ENCODE peak calls at places on chromosomes 1 and 21, in five cellular contexts. D is HCT116, Y is OCI-LY7, H is MM.1S, A is GM23338. Z is an unnamed sample.

GRCh38 chr1:1137256-1138045 is 21.6 kb upstream of the C1orf159 start:
- DNase-seq in D (no peak), Y (peak), H (peak), A (no peak), Z (no peak)

GRCh38 chr21:32392880-32393676 is at the start of gene URB1:
- DNase-seq in D (peak), Y (peak), H (peak), A (peak), Z (peak)

GRCh38 chr1:206050655-206051235 is 2.2 kb upstream of the RHEX start:
- DNase-seq in D (no peak), Y (peak), H (peak), A (no peak), Z (no peak)

GRCh38 chr1:156082111-156083091 is at the start of gene MEX3A:
- DNase-seq in D (no peak), Y (peak), H (peak), A (peak), Z (peak)

GRCh38 chr1:247111259-247111635 is 7.1 kb upstream of the ZNF669 start:
- DNase-seq in D (no peak), Y (no peak), H (no peak), A (peak), Z (peak)

GRCh38 chr1:199089393-199090122 is 450.7 kb downstream of the PTPRC start:
- DNase-seq in D (no peak), Y (peak), H (peak), A (no peak), Z (no peak)

GRCh38 chr1:2595261-2595811 is 8.8 kb downstream of the PRXL2B start:
- DNase-seq in D (no peak), Y (no peak), H (no peak), A (no peak), Z (no peak)

GRCh38 chr1:10178602-10179407 is 31.6 kb upstream of the KIF1B start:
- DNase-seq in D (no peak), Y (no peak), H (no peak), A (peak), Z (peak)

GRCh38 chr1:172472495-172472894 is 28.6 kb upstream of the PIGC start:
- DNase-seq in D (no peak), Y (no peak), H (no peak), A (no peak), Z (no peak)

GRCh38 chr1:212162635-212163034 is 122.6 kb upstream of the PPP2R5A start:
- DNase-seq in D (no peak), Y (no peak), H (peak), A (no peak), Z (no peak)

GRCh38 chr1:36523230-36523495 is 40.5 kb upstream of the CSF3R start:
- DNase-seq in D (no peak), Y (no peak), H (no peak), A (no peak), Z (no peak)

GRCh38 chr1:97384294-97384952 is 536.4 kb downstream of the DPYD start:
- DNase-seq in D (peak), Y (no peak), H (no peak), A (no peak), Z (no peak)

GRCh38 chr1:212212901-212213300 is 72.3 kb upstream of the PPP2R5A start:
- DNase-seq in D (no peak), Y (no peak), H (no peak), A (no peak), Z (no peak)

GRCh38 chr1:112337028-112337531 is 58.9 kb upstream of the CTTNBP2NL start:
- DNase-seq in D (peak), Y (no peak), H (no peak), A (peak), Z (peak)

GRCh38 chr1:15848143-15848928 is 829 bp downstream of the SPEN start:
- DNase-seq in D (no peak), Y (peak), H (peak), A (peak), Z (peak)

GRCh38 chr1:15430787-15431570 is 7.3 kb upstream of the CTRC start:
- DNase-seq in D (no peak), Y (peak), H (peak), A (peak), Z (peak)

GRCh38 chr1:11339346-11340247 is 66.6 kb downstream of the UBIAD1 start:
- DNase-seq in D (peak), Y (no peak), H (no peak), A (peak), Z (peak)

GRCh38 chr1:76209238-76209637 is 134.7 kb downstream of the ST6GALNAC3 start:
- DNase-seq in D (no peak), Y (no peak), H (no peak), A (no peak), Z (no peak)

GRCh38 chr1:78068681-78069283 is 23.0 kb downstream of the GIPC2 start:
- DNase-seq in D (no peak), Y (no peak), H (no peak), A (no peak), Z (no peak)

GRCh38 chr1:245156736-245157505 is 2.1 kb downstream of the KIF26B start:
- DNase-seq in D (no peak), Y (no peak), H (no peak), A (peak), Z (peak)

GRCh38 chr21:34222031-34222335 is 141.8 kb upstream of the KCNE2 start:
- DNase-seq in D (no peak), Y (no peak), H (no peak), A (no peak), Z (no peak)
- H2AFZ ChIP-seq in D (no peak), Y (no peak), H (no peak), A (no peak), Z (no peak)

GRCh38 chr1:108691886-108692723 is at the start of gene PRPF38B:
- DNase-seq in D (peak), Y (peak), H (peak), A (peak), Z (peak)

GRCh38 chr1:108691128-108691885 is 803 bp upstream of the PRPF38B start:
- DNase-seq in D (no peak), Y (no peak), H (no peak), A (no peak), Z (peak)

GRCh38 chr1:108695515-108695914 is 3.4 kb downstream of the PRPF38B start:
- DNase-seq in D (no peak), Y (no peak), H (no peak), A (no peak), Z (no peak)

DNA sequence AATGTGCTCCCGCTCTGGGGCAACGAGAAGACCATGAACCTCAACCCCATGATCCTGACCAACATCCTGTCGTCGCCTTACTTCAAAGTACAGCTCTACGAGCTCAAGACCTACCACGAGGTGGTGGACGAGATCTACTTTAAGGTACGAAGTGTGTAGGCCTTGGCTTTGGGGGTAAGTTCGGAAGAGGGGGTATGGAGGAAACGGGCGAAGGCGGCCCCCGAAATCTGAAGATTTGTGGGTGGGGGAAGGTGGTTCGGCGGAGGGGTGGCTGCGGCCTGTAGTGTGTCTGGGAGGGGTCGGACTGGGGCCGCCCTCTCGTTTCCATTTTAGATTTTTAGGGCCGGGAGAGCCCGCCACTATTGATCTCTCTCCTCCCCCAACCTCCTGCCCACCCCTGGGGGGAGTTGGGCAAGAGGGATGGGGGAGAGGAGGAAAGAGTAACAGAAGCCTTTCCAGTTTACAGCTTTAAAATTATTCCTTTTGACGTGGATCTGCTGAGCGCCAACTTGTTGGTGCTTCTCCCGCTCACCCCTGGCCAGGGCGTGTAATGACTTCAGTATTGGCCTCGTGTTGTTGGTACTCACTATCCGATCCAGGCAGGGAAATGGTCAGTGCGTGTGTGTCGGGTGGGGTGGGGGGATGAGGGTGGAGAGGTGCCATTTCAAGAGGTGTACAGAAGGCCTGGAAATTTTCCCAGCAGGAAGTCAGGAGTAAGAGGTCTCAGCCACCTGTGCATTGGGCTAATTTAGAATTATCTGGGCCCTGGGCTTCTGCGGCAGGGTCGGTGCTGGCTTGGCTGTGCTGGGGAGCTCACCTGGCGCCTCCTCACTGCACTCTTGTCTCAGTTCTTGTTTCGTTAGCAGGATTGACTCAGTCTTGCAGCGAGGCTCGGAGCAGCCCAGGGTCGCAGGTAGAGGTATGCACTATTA is 880 bp downstream of the PRPF38B start:
- DNase-seq in D (peak), Y (peak), H (peak), A (peak), Z (peak)
- TF ChIP-seq EZH2phosphoT487 in D (no peak), Y (no peak), H (no peak), A (no peak), Z (no peak)

DNA sequence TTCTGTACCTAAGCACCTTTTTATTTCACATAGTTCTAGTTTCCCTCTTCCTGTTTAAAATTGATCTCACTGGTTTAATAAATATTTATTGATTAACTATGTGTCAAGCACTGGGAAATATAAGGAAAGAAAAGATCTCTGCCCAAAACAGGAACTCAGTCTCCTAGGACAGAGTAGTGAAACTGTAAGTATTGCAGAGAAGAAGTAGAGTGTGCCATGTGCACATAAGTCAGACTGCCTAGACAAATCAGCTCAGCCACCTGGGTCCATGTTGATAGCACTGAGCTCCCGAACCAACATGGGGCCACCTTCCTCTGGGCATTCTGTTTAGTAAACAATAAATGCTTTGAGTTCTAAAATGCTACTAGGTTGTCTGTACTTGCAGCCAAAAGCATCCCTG is 9.8 kb upstream of the SSX2IP start:
- DNase-seq in D (no peak), Y (peak), H (no peak), A (no peak), Z (no peak)
- H3K4me3 ChIP-seq in D (no peak), Y (peak), H (no peak), A (no peak), Z (no peak)

DNA sequence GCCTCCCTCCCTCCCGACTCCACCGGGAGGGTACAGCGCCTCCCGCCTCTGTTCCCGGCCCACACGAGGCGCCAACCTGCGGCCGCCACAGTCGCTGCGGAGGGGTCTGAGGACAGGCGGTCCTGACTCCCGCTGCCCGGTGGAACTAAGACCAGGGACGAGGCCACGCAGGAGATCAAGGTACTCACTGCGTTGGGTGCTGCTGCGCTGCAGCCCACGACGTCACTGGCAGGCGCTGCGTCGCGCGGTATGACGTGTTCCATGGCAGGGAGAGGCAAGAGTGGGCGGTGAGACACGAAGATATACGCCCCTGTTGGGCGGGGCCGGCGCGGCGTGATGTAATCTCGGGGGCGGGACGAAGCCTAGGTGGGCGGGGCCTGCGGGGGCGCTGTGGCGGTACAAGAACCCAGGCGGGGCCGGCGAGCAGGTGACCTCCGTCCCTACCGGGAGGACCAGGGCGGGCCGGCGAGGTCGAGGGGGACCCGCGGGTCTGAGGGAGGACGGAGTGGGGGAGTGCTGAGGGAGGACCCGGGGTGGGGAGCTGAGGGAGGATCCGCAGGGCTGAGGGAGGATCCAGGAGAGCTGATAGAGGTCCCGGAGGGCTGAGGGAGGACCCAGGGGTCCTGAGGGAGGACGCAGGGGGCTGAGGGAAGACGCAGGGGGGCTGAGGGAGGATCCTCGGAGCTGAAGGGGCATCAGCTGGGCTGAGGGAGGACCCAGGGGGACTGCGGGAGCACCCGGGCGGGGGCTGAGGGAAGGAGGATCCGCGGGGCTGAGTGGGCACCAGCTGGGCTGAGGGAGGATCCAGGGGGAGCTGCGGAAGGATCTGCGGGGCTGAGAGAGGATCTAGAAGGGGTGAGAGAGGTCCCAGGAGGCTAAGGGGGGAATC is at the start of gene MRPL55:
- DNase-seq in D (peak), Y (peak), H (peak), A (peak), Z (peak)
- H2AFZ ChIP-seq in D (no peak), Y (peak), H (peak), A (peak), Z (peak)

DNA sequence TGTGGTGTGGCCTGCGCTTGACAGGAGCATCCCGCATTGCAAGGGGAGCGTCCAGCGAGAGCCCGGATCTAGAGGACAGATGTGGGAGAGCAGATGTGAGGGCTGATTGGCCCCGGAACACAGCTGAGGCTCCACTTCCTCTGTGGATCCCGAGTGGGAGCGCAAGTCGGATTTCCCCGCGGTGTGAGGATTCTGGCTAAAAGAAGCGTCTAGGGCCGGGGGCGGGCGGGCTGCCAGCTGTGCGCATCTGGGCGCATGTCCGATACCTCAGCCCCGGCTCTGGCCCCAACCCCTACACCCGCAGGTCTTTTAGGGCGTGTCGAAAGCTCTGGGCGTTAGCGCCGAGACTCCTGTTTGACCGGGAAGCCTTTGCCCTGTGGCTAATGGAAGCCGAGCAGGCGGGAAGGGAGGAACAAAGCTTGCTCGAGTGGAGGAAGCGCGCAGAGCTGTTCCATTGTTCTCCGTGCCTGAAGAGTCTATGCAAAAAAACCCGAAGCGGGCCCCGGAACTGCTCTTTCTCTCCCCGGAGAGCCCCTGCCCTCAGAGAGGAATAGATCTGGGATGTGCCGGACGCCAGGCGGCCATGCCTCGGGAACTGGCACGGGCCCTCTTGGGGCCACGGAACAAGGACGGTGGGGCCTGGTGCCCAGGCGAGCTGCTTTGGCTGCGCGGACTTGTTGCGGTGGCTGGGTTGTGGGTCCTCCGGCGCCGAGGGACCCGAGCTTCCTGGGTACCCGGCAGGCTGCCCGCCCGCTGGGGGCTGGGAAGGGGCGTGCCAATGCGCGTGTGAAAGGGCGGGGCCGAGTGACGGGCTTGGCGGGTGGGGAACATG is 111.1 kb downstream of the NAV1 start:
- DNase-seq in D (peak), Y (no peak), H (no peak), A (peak), Z (peak)
- TF ChIP-seq EZH2phosphoT487 in D (no peak), Y (no peak), H (no peak), A (no peak), Z (no peak)

GRCh38 chr1:25922064-25922632 is 15.9 kb upstream of the STMN1 start:
- DNase-seq in D (no peak), Y (no peak), H (no peak), A (peak), Z (no peak)

GRCh38 chr1:25924454-25924853 is 18.2 kb upstream of the STMN1 start:
- DNase-seq in D (no peak), Y (no peak), H (no peak), A (no peak), Z (no peak)

GRCh38 chr1:25926731-25927496 is 20.7 kb upstream of the STMN1 start:
- DNase-seq in D (no peak), Y (no peak), H (no peak), A (peak), Z (peak)

GRCh38 chr1:25918615-25919014 is 12.4 kb upstream of the STMN1 start:
- DNase-seq in D (no peak), Y (no peak), H (no peak), A (peak), Z (no peak)

GRCh38 chr1:25922633-25923567 is 16.7 kb upstream of the STMN1 start:
- DNase-seq in D (no peak), Y (no peak), H (no peak), A (peak), Z (peak)
- H3K4me3 ChIP-seq in D (no peak), Y (no peak), H (peak), A (peak), Z (peak)